ENCODE peak calls at places on chromosomes 1 and 21, in ten cellular contexts. One of them, this sample, is unnamed.

GRCh38 chr1:2909797-2910196 is 108.3 kb upstream of the TTC34 start:
- DNase-seq in stomach: no peak
- DNase-seq in A549: no peak
- DNase-seq in GM12892: no peak
- DNase-seq in lower leg skin: no peak
- DNase-seq in esophagus muscularis mucosa: no peak
- DNase-seq in uterus: no peak
- DNase-seq in heart left ventricle: no peak
- DNase-seq in GM12878: no peak
- DNase-seq in upper lobe of left lung: peak
- DNase-seq in this sample: no peak

GRCh38 chr1:116565222-116565621 is 5.6 kb downstream of the CD58 start:
- DNase-seq in stomach: no peak
- DNase-seq in A549: no peak
- DNase-seq in GM12892: no peak
- DNase-seq in lower leg skin: no peak
- DNase-seq in esophagus muscularis mucosa: no peak
- DNase-seq in uterus: no peak
- DNase-seq in heart left ventricle: no peak
- DNase-seq in GM12878: no peak
- DNase-seq in upper lobe of left lung: no peak
- DNase-seq in this sample: no peak

GRCh38 chr1:3454811-3455618 is 550 bp downstream of the ARHGEF16 start:
- DNase-seq in stomach: peak
- DNase-seq in A549: no peak
- DNase-seq in GM12892: no peak
- DNase-seq in lower leg skin: no peak
- DNase-seq in esophagus muscularis mucosa: no peak
- DNase-seq in uterus: no peak
- DNase-seq in heart left ventricle: peak
- DNase-seq in GM12878: no peak
- DNase-seq in upper lobe of left lung: peak
- DNase-seq in this sample: peak

GRCh38 chr1:187680823-187681222 is 852.1 kb downstream of the PLA2G4A start:
- DNase-seq in stomach: no peak
- DNase-seq in A549: no peak
- DNase-seq in GM12892: no peak
- DNase-seq in lower leg skin: no peak
- DNase-seq in esophagus muscularis mucosa: no peak
- DNase-seq in uterus: no peak
- DNase-seq in heart left ventricle: no peak
- DNase-seq in GM12878: no peak
- DNase-seq in upper lobe of left lung: no peak
- DNase-seq in this sample: no peak

GRCh38 chr1:18183477-18183974 is 75.9 kb downstream of the IGSF21 start:
- DNase-seq in stomach: no peak
- DNase-seq in A549: no peak
- DNase-seq in GM12892: no peak
- DNase-seq in lower leg skin: no peak
- DNase-seq in esophagus muscularis mucosa: no peak
- DNase-seq in uterus: no peak
- DNase-seq in heart left ventricle: no peak
- DNase-seq in GM12878: no peak
- DNase-seq in upper lobe of left lung: no peak
- DNase-seq in this sample: no peak

GRCh38 chr1:12625276-12625675 is 7.3 kb upstream of the DHRS3 start:
- DNase-seq in stomach: no peak
- DNase-seq in A549: no peak
- DNase-seq in GM12892: no peak
- DNase-seq in lower leg skin: no peak
- DNase-seq in esophagus muscularis mucosa: no peak
- DNase-seq in uterus: no peak
- DNase-seq in heart left ventricle: no peak
- DNase-seq in GM12878: no peak
- DNase-seq in upper lobe of left lung: no peak
- DNase-seq in this sample: no peak

GRCh38 chr1:160032165-160032827 is 506 bp upstream of the PIGM start:
- DNase-seq in stomach: no peak
- DNase-seq in A549: no peak
- DNase-seq in GM12892: no peak
- DNase-seq in lower leg skin: no peak
- DNase-seq in esophagus muscularis mucosa: no peak
- DNase-seq in uterus: no peak
- DNase-seq in heart left ventricle: no peak
- DNase-seq in GM12878: no peak
- DNase-seq in upper lobe of left lung: no peak
- DNase-seq in this sample: no peak

GRCh38 chr1:153192697-153193096 is 10.5 kb upstream of the LELP1 start:
- DNase-seq in stomach: peak
- DNase-seq in A549: peak
- DNase-seq in GM12892: no peak
- DNase-seq in lower leg skin: no peak
- DNase-seq in esophagus muscularis mucosa: peak
- DNase-seq in uterus: no peak
- DNase-seq in heart left ventricle: no peak
- DNase-seq in GM12878: no peak
- DNase-seq in upper lobe of left lung: no peak
- DNase-seq in this sample: no peak

GRCh38 chr1:178688244-178688643 is 36.8 kb upstream of the RALGPS2 start:
- DNase-seq in stomach: no peak
- DNase-seq in A549: no peak
- DNase-seq in GM12892: no peak
- DNase-seq in lower leg skin: no peak
- DNase-seq in esophagus muscularis mucosa: no peak
- DNase-seq in uterus: peak
- DNase-seq in heart left ventricle: peak
- DNase-seq in GM12878: no peak
- DNase-seq in upper lobe of left lung: no peak
- DNase-seq in this sample: no peak

GRCh38 chr1:229661022-229661877 is 35.2 kb downstream of the URB2 start:
- DNase-seq in stomach: peak
- DNase-seq in A549: peak
- DNase-seq in GM12892: peak
- DNase-seq in lower leg skin: peak
- DNase-seq in esophagus muscularis mucosa: peak
- DNase-seq in uterus: peak
- DNase-seq in heart left ventricle: peak
- DNase-seq in GM12878: peak
- DNase-seq in upper lobe of left lung: peak
- DNase-seq in this sample: peak

GRCh38 chr1:93692983-93693591 is 11.4 kb upstream of the BCAR3 start:
- DNase-seq in stomach: no peak
- DNase-seq in A549: peak
- DNase-seq in GM12892: no peak
- DNase-seq in lower leg skin: peak
- DNase-seq in esophagus muscularis mucosa: no peak
- DNase-seq in uterus: no peak
- DNase-seq in heart left ventricle: no peak
- DNase-seq in GM12878: peak
- DNase-seq in upper lobe of left lung: no peak
- DNase-seq in this sample: no peak

GRCh38 chr1:225480825-225481434 is 53.1 kb upstream of the LBR start:
- DNase-seq in stomach: peak
- DNase-seq in A549: peak
- DNase-seq in GM12892: no peak
- DNase-seq in lower leg skin: no peak
- DNase-seq in esophagus muscularis mucosa: peak
- DNase-seq in uterus: no peak
- DNase-seq in heart left ventricle: no peak
- DNase-seq in GM12878: no peak
- DNase-seq in upper lobe of left lung: no peak
- DNase-seq in this sample: peak

GRCh38 chr1:47697616-47698335 is 259.9 kb downstream of the FOXD2 start:
- DNase-seq in stomach: no peak
- DNase-seq in A549: no peak
- DNase-seq in GM12892: no peak
- DNase-seq in lower leg skin: no peak
- DNase-seq in esophagus muscularis mucosa: no peak
- DNase-seq in uterus: no peak
- DNase-seq in heart left ventricle: no peak
- DNase-seq in GM12878: no peak
- DNase-seq in upper lobe of left lung: no peak
- DNase-seq in this sample: no peak
- TF ChIP-seq POLR2A in stomach: no peak
- TF ChIP-seq POLR2A in A549: no peak
- TF ChIP-seq POLR2A in GM12892: no peak
- TF ChIP-seq POLR2A in lower leg skin: no peak
- TF ChIP-seq POLR2A in esophagus muscularis mucosa: no peak
- TF ChIP-seq POLR2A in uterus: no peak
- TF ChIP-seq POLR2A in heart left ventricle: no peak
- TF ChIP-seq POLR2A in GM12878: no peak
- TF ChIP-seq POLR2A in upper lobe of left lung: no peak
- TF ChIP-seq POLR2A in this sample: no peak

GRCh38 chr1:66335859-66336640 is 197.9 kb upstream of the SGIP1 start:
- DNase-seq in stomach: peak
- DNase-seq in A549: peak
- DNase-seq in GM12892: peak
- DNase-seq in lower leg skin: peak
- DNase-seq in esophagus muscularis mucosa: peak
- DNase-seq in uterus: peak
- DNase-seq in heart left ventricle: peak
- DNase-seq in GM12878: peak
- DNase-seq in upper lobe of left lung: no peak
- DNase-seq in this sample: no peak
- TF ChIP-seq POLR2A in stomach: no peak
- TF ChIP-seq POLR2A in A549: no peak
- TF ChIP-seq POLR2A in GM12892: peak
- TF ChIP-seq POLR2A in lower leg skin: no peak
- TF ChIP-seq POLR2A in esophagus muscularis mucosa: no peak
- TF ChIP-seq POLR2A in uterus: peak
- TF ChIP-seq POLR2A in heart left ventricle: no peak
- TF ChIP-seq POLR2A in GM12878: peak
- TF ChIP-seq POLR2A in upper lobe of left lung: peak
- TF ChIP-seq POLR2A in this sample: no peak

DNA sequence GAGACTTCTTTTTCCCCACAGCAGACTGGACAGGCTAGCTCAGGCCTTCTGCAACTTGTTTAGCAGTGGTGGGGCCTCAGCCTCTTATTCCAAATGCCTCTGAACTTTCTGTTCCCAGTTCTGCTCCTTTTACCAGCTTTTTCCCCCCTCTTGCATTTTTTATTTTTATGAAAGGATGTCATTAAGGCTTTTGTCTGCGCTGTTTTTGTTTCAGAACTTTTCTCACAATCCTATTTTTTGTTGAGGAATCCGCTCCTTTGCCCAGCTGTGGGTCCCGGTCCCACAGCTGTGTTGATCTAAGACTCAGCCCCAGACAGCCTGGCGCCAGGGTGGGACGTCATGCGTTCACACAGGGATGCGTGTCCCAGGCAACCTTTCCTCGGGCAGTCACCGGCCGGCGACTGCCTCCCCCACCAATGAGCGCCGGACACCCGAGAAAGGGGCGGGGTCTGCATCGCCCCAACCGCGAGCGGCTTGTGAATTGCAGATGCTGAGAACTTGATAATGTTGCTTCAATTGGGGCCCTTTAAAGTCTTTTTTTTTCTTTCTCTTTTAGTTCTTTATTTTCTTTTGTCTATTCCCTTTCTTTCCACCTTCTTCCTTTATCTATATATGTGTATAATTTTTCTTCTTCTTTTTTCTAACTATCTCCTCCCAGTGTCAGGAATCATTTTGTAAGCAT is 3.0 kb upstream of the ID3 start:
- DNase-seq in stomach: peak
- DNase-seq in A549: peak
- DNase-seq in GM12892: no peak
- DNase-seq in lower leg skin: peak
- DNase-seq in esophagus muscularis mucosa: peak
- DNase-seq in uterus: peak
- DNase-seq in heart left ventricle: peak
- DNase-seq in GM12878: no peak
- DNase-seq in upper lobe of left lung: peak
- DNase-seq in this sample: peak
- TF ChIP-seq POLR2A in stomach: no peak
- TF ChIP-seq POLR2A in A549: no peak
- TF ChIP-seq POLR2A in GM12892: no peak
- TF ChIP-seq POLR2A in lower leg skin: no peak
- TF ChIP-seq POLR2A in esophagus muscularis mucosa: peak
- TF ChIP-seq POLR2A in uterus: peak
- TF ChIP-seq POLR2A in heart left ventricle: peak
- TF ChIP-seq POLR2A in GM12878: no peak
- TF ChIP-seq POLR2A in upper lobe of left lung: peak
- TF ChIP-seq POLR2A in this sample: peak

GRCh38 chr21:45747233-45747766 is 103.8 kb downstream of the PCBP3 start:
- DNase-seq in stomach: no peak
- DNase-seq in A549: no peak
- DNase-seq in GM12892: no peak
- DNase-seq in lower leg skin: no peak
- DNase-seq in esophagus muscularis mucosa: peak
- DNase-seq in uterus: no peak
- DNase-seq in heart left ventricle: no peak
- DNase-seq in GM12878: no peak
- DNase-seq in upper lobe of left lung: peak
- DNase-seq in this sample: no peak

GRCh38 chr21:45745256-45745655 is 101.7 kb downstream of the PCBP3 start:
- DNase-seq in stomach: no peak
- DNase-seq in A549: no peak
- DNase-seq in GM12892: no peak
- DNase-seq in lower leg skin: no peak
- DNase-seq in esophagus muscularis mucosa: no peak
- DNase-seq in uterus: no peak
- DNase-seq in heart left ventricle: no peak
- DNase-seq in GM12878: no peak
- DNase-seq in upper lobe of left lung: no peak
- DNase-seq in this sample: no peak

GRCh38 chr21:45748593-45748992 is 105.1 kb downstream of the PCBP3 start:
- DNase-seq in stomach: no peak
- DNase-seq in A549: no peak
- DNase-seq in GM12892: no peak
- DNase-seq in lower leg skin: no peak
- DNase-seq in esophagus muscularis mucosa: peak
- DNase-seq in uterus: no peak
- DNase-seq in heart left ventricle: no peak
- DNase-seq in GM12878: no peak
- DNase-seq in upper lobe of left lung: no peak
- DNase-seq in this sample: no peak

GRCh38 chr21:45749974-45750373 is 106.4 kb downstream of the PCBP3 start:
- DNase-seq in stomach: no peak
- DNase-seq in A549: no peak
- DNase-seq in GM12892: no peak
- DNase-seq in lower leg skin: no peak
- DNase-seq in esophagus muscularis mucosa: no peak
- DNase-seq in uterus: no peak
- DNase-seq in heart left ventricle: no peak
- DNase-seq in GM12878: no peak
- DNase-seq in upper lobe of left lung: peak
- DNase-seq in this sample: no peak

DNA sequence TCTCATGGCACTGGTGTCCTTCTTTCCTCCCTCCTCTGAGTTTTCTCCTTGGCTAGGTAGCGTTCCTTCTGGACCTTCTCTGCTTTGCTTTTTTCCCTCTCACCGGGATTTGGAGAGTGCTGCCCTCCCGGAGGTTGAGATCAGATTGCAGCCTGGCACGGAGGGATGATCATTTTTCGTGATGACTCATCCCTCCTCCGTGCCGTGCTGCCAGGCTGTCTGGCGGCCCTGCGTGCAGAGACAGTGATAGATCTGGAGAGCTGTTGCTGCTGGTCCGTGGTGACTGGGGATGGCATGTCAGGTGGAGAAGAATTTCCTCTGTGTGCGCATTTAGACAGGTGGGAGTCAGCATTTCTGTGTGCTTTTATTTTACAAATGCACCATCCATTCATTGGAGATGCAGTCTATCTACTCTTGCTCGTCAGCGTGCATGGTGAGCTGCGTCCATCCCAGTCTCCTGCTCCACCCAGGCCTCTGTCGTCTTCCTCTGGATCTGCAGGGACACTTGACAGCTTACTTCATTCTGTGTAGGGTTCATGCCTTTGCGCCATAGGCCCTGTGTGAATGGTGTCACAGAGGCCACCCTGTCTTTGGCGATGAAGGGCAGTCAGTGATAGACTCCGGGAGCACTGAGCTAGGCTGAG is 104.4 kb downstream of the PCBP3 start:
- DNase-seq in stomach: no peak
- DNase-seq in A549: peak
- DNase-seq in GM12892: no peak
- DNase-seq in lower leg skin: no peak
- DNase-seq in esophagus muscularis mucosa: peak
- DNase-seq in uterus: no peak
- DNase-seq in heart left ventricle: no peak
- DNase-seq in GM12878: no peak
- DNase-seq in upper lobe of left lung: no peak
- DNase-seq in this sample: no peak
- TF ChIP-seq POLR2A in stomach: no peak
- TF ChIP-seq POLR2A in A549: no peak
- TF ChIP-seq POLR2A in GM12892: no peak
- TF ChIP-seq POLR2A in lower leg skin: no peak
- TF ChIP-seq POLR2A in esophagus muscularis mucosa: no peak
- TF ChIP-seq POLR2A in uterus: no peak
- TF ChIP-seq POLR2A in heart left ventricle: no peak
- TF ChIP-seq POLR2A in GM12878: no peak
- TF ChIP-seq POLR2A in upper lobe of left lung: no peak
- TF ChIP-seq POLR2A in this sample: no peak

This sample was measured in ovary.